ENCODE peak calls at places on chromosome 2, in seven cellular contexts. One of them, this sample, is unnamed.

GRCh38 chr2:69348781-69349180 is 38.2 kb downstream of the GFPT1 start:
- DNase-seq in A549: no peak
- DNase-seq in lower leg skin: no peak
- DNase-seq in MCF 10A: no peak
- DNase-seq in fibroblast of lung: no peak
- DNase-seq in coronary artery: no peak
- DNase-seq in GM23338: no peak
- DNase-seq in this sample: no peak

GRCh38 chr2:100038019-100038418 is 104.4 kb downstream of the AFF3 start:
- DNase-seq in MCF 10A: no peak
- DNase-seq in fibroblast of lung: no peak
- DNase-seq in A549: no peak
- DNase-seq in GM23338: peak; percentile 46
- DNase-seq in lower leg skin: no peak
- DNase-seq in coronary artery: no peak
- DNase-seq in this sample: no peak

GRCh38 chr2:45897836-45898235 is 246.4 kb downstream of the PRKCE start:
- DNase-seq in fibroblast of lung: no peak
- DNase-seq in coronary artery: no peak
- DNase-seq in MCF 10A: no peak
- DNase-seq in lower leg skin: peak; percentile 84
- DNase-seq in GM23338: no peak
- DNase-seq in A549: no peak
- DNase-seq in this sample: no peak

GRCh38 chr2:67839668-67840067 is 223.1 kb downstream of the C1D start:
- DNase-seq in coronary artery: no peak
- DNase-seq in lower leg skin: no peak
- DNase-seq in GM23338: no peak
- DNase-seq in fibroblast of lung: no peak
- DNase-seq in MCF 10A: no peak
- DNase-seq in A549: no peak
- DNase-seq in this sample: peak; percentile 39

GRCh38 chr2:88481937-88482336 is 29.4 kb upstream of the FOXI3 start:
- DNase-seq in MCF 10A: peak; percentile 53
- DNase-seq in fibroblast of lung: no peak
- DNase-seq in coronary artery: no peak
- DNase-seq in GM23338: peak; percentile 45
- DNase-seq in lower leg skin: peak; percentile 29
- DNase-seq in A549: no peak
- DNase-seq in this sample: peak; percentile 30

GRCh38 chr2:153057743-153058142 is 339.3 kb downstream of the ARL6IP6 start:
- DNase-seq in A549: no peak
- DNase-seq in lower leg skin: no peak
- DNase-seq in MCF 10A: no peak
- DNase-seq in coronary artery: no peak
- DNase-seq in fibroblast of lung: no peak
- DNase-seq in GM23338: no peak
- DNase-seq in this sample: no peak

GRCh38 chr2:54103454-54104314 is 11.7 kb upstream of the ACYP2 start:
- DNase-seq in fibroblast of lung: peak; percentile 62
- DNase-seq in A549: peak; percentile 71
- DNase-seq in GM23338: peak; percentile 78
- DNase-seq in coronary artery: no peak
- DNase-seq in MCF 10A: peak; percentile 92
- DNase-seq in lower leg skin: no peak
- DNase-seq in this sample: peak; percentile 82

GRCh38 chr2:201781583-201782051 is 884 bp upstream of the ALS2 start:
- DNase-seq in fibroblast of lung: no peak
- DNase-seq in A549: peak; percentile 27
- DNase-seq in GM23338: peak; percentile 25
- DNase-seq in MCF 10A: no peak
- DNase-seq in coronary artery: no peak
- DNase-seq in lower leg skin: no peak
- DNase-seq in this sample: peak; percentile 16

GRCh38 chr2:190598621-190599020 is 50.3 kb upstream of the NAB1 start:
- DNase-seq in MCF 10A: no peak
- DNase-seq in lower leg skin: no peak
- DNase-seq in A549: no peak
- DNase-seq in coronary artery: no peak
- DNase-seq in fibroblast of lung: no peak
- DNase-seq in GM23338: no peak
- DNase-seq in this sample: no peak

GRCh38 chr2:96233880-96234316 is 25.3 kb upstream of the STARD7 start:
- DNase-seq in MCF 10A: no peak
- DNase-seq in A549: no peak
- DNase-seq in fibroblast of lung: no peak
- DNase-seq in coronary artery: no peak
- DNase-seq in GM23338: no peak
- DNase-seq in lower leg skin: no peak
- DNase-seq in this sample: no peak
- TF ChIP-seq CTCF in MCF 10A: no peak
- TF ChIP-seq CTCF in A549: no peak
- TF ChIP-seq CTCF in fibroblast of lung: no peak
- TF ChIP-seq CTCF in coronary artery: no peak
- TF ChIP-seq CTCF in GM23338: no peak
- TF ChIP-seq CTCF in lower leg skin: no peak
- TF ChIP-seq CTCF in this sample: no peak

DNA sequence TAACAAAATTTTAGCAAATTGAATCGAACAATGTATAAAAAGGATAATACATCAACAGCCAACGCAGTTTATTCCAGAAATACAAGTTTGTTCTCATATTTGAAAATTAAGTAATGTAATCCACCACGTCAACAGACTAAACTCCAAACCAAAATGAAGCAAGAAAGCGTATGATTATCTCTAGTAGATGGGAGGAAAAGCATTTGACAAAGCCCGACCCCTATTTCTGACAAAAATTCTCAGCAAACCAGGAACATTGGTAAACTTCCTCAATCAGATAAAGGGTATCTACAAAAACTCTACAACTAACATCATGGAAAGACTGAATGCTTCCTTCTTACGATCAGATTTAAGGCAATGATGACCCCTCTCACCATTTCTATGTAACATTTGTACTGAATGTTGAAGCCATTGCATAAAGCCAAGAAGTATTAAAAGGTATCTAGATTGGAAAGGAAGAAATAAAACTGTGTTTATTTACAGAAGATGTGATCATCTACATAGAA is 34.3 kb upstream of the MYCN start:
- DNase-seq in A549: no peak
- DNase-seq in lower leg skin: no peak
- DNase-seq in coronary artery: no peak
- DNase-seq in GM23338: no peak
- DNase-seq in MCF 10A: no peak
- DNase-seq in fibroblast of lung: no peak
- DNase-seq in this sample: no peak
- TF ChIP-seq CTCF in A549: no peak
- TF ChIP-seq CTCF in lower leg skin: no peak
- TF ChIP-seq CTCF in coronary artery: no peak
- TF ChIP-seq CTCF in GM23338: no peak
- TF ChIP-seq CTCF in MCF 10A: no peak
- TF ChIP-seq CTCF in fibroblast of lung: no peak
- TF ChIP-seq CTCF in this sample: no peak

DNA sequence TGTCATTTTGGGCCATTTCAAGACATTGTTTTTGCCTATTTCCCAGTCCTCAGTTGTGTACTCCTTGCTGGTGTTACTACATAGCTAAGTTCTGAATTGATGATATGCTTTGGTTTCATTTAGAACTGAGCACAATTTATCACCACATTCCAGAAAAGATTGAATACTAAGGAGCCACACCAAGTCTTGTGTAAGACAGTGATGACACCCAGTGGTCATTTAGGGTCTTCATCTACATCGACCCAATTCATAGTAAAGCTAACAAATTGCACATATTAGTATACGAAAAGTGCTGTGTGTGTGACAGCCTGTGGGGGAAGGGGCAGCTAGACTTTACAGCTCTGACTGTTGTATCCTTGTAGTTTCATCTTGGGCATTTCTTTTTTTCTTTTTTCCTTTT is 10.9 kb upstream of the DLX2 start:
- DNase-seq in GM23338: peak; percentile 57
- DNase-seq in coronary artery: no peak
- DNase-seq in fibroblast of lung: peak; percentile 66
- DNase-seq in lower leg skin: no peak
- DNase-seq in MCF 10A: peak; percentile 44
- DNase-seq in A549: no peak
- DNase-seq in this sample: peak; percentile 79
- TF ChIP-seq CTCF in GM23338: peak; percentile 70
- TF ChIP-seq CTCF in coronary artery: no peak
- TF ChIP-seq CTCF in fibroblast of lung: peak; percentile 34
- TF ChIP-seq CTCF in lower leg skin: no peak
- TF ChIP-seq CTCF in MCF 10A: no peak
- TF ChIP-seq CTCF in A549: peak; percentile 52
- TF ChIP-seq CTCF in this sample: peak; percentile 44

DNA sequence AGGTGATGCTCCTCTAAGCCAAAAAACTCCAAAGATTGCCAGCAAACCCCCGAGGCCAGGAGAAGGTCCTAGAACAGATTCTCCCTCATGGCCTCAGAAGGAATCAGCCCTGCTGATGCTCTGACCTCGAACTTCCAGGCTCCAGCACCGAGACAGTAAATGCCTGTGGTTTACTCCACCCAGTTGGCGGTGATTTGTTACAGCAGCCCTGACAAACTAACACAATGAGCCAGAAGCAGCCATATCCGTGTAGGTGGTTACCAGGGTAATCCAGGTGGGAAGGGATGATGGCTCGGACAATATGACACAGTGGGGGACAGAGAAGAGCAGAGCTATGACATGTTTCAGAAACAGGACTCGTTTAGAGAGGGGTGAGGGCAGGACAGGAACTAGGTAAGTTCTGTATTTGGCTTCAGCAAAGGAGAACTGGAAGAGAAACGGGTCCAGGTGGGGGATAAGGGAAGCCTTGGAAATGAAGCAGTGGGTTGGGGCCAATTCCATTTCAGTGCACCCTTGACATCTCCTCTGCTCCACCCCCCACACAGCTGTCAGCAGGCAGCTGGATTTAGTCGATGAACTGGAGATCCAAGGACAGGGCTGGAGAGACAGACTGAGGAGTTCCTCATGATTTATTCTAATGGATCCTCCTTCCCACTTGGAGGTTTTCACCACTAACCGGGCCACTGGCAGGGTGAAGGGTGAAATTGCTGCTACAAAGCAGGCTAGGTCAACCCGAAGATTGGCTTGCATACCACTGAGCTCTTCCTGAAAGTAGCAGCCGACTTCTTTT is 179.6 kb upstream of the SH3BP4 start:
- DNase-seq in MCF 10A: peak; percentile 28
- DNase-seq in lower leg skin: no peak
- DNase-seq in coronary artery: no peak
- DNase-seq in GM23338: no peak
- DNase-seq in fibroblast of lung: peak; percentile 56
- DNase-seq in A549: no peak
- DNase-seq in this sample: peak; percentile 60
- TF ChIP-seq CTCF in MCF 10A: no peak
- TF ChIP-seq CTCF in lower leg skin: no peak
- TF ChIP-seq CTCF in coronary artery: no peak
- TF ChIP-seq CTCF in GM23338: no peak
- TF ChIP-seq CTCF in fibroblast of lung: no peak
- TF ChIP-seq CTCF in A549: no peak
- TF ChIP-seq CTCF in this sample: no peak

GRCh38 chr2:44348385-44348784 is 12.9 kb downstream of the PREPL start:
- DNase-seq in MCF 10A: no peak
- DNase-seq in lower leg skin: no peak
- DNase-seq in fibroblast of lung: peak; percentile 61
- DNase-seq in coronary artery: no peak
- DNase-seq in GM23338: no peak
- DNase-seq in A549: no peak
- DNase-seq in this sample: peak; percentile 65

GRCh38 chr2:44342854-44343253 is 18.4 kb downstream of the PREPL start:
- DNase-seq in GM23338: peak; percentile 36
- DNase-seq in fibroblast of lung: peak; percentile 26
- DNase-seq in lower leg skin: no peak
- DNase-seq in A549: peak; percentile 28
- DNase-seq in coronary artery: no peak
- DNase-seq in MCF 10A: peak; percentile 25
- DNase-seq in this sample: peak; percentile 49
- TF ChIP-seq CTCF in GM23338: peak; percentile 57
- TF ChIP-seq CTCF in fibroblast of lung: no peak
- TF ChIP-seq CTCF in lower leg skin: no peak
- TF ChIP-seq CTCF in A549: peak; percentile 68
- TF ChIP-seq CTCF in coronary artery: no peak
- TF ChIP-seq CTCF in MCF 10A: peak; percentile 36
- TF ChIP-seq CTCF in this sample: peak; percentile 48

GRCh38 chr2:121888189-121888557 is 132.7 kb downstream of the TSN start:
- DNase-seq in coronary artery: no peak
- DNase-seq in fibroblast of lung: no peak
- DNase-seq in GM23338: peak; percentile 82
- DNase-seq in A549: peak; percentile 14
- DNase-seq in MCF 10A: peak; percentile 90
- DNase-seq in lower leg skin: no peak
- DNase-seq in this sample: no peak
- TF ChIP-seq CTCF in coronary artery: no peak
- TF ChIP-seq CTCF in fibroblast of lung: peak; percentile 31
- TF ChIP-seq CTCF in GM23338: peak; percentile 54
- TF ChIP-seq CTCF in A549: no peak
- TF ChIP-seq CTCF in MCF 10A: peak; percentile 51
- TF ChIP-seq CTCF in lower leg skin: no peak
- TF ChIP-seq CTCF in this sample: peak; percentile 28